ENCODE peak calls at places on chromosomes 7 and 10, in four cellular contexts. G, D, I and J are unnamed samples.

GRCh38 chr7:27205325-27206280 is 5.7 kb upstream of the HOXA13 start:
- DNase-seq in I (no peak), G (peak), D (no peak), J (no peak)

GRCh38 chr10:33459597-33459996 is 125.1 kb upstream of the NRP1 start:
- DNase-seq in D (peak), G (no peak), I (no peak), J (no peak)

GRCh38 chr10:68562666-68563522 is 2.8 kb downstream of the TET1 start:
- DNase-seq in D (peak), G (peak), I (peak), J (no peak)

GRCh38 chr7:111184960-111185359 is 94.0 kb downstream of the LRRN3 start:
- DNase-seq in I (no peak), G (no peak), D (no peak), J (no peak)

GRCh38 chr7:152313879-152314604 is 121.8 kb downstream of the KMT2C start:
- DNase-seq in I (no peak), D (peak), G (no peak), J (no peak)

GRCh38 chr10:123991622-123992570 is 100.3 kb upstream of the CPXM2 start:
- DNase-seq in D (no peak), I (no peak), G (no peak), J (no peak)

GRCh38 chr10:66307826-66308225 is 618.0 kb upstream of the LRRTM3 start:
- DNase-seq in D (no peak), I (no peak), G (no peak), J (no peak)

GRCh38 chr10:67609996-67610793 is 85.8 kb downstream of the CTNNA3 start:
- DNase-seq in I (no peak), D (peak), G (peak), J (no peak)

GRCh38 chr10:11581213-11581612 is 30.2 kb downstream of the USP6NL start:
- DNase-seq in I (no peak), D (peak), G (no peak), J (no peak)

GRCh38 chr10:98028168-98028770 is 2.2 kb downstream of the CRTAC1 start:
- DNase-seq in G (peak), I (peak), D (peak), J (peak)

GRCh38 chr10:5817322-5818047 is 4.3 kb upstream of the GDI2 start:
- DNase-seq in I (no peak), G (no peak), D (no peak), J (peak)

GRCh38 chr7:128035712-128036111 is 4.5 kb upstream of the LRRC4 start:
- DNase-seq in G (peak), D (peak), I (no peak), J (no peak)

GRCh38 chr7:134996097-134996550 is 9.8 kb downstream of the AGBL3 start:
- DNase-seq in G (no peak), I (no peak), D (peak), J (peak)

GRCh38 chr10:12348341-12348869 is 942 bp upstream of the CAMK1D start:
- DNase-seq in D (no peak), G (no peak), I (no peak), J (no peak)

GRCh38 chr7:26857534-26858228 is 6.7 kb downstream of the SKAP2 start:
- DNase-seq in D (no peak), G (peak), I (peak), J (no peak)

GRCh38 chr7:85004402-85004801 is 182.5 kb downstream of the SEMA3D start:
- DNase-seq in D (no peak), I (no peak), G (no peak), J (no peak)

GRCh38 chr7:159076340-159076739 is 68.3 kb downstream of the VIPR2 start:
- DNase-seq in D (no peak), G (no peak), I (no peak), J (no peak)

GRCh38 chr10:127047878-127048238 is 142.6 kb downstream of the DOCK1 start:
- DNase-seq in G (no peak), I (no peak), D (no peak), J (no peak)

GRCh38 chr7:66095010-66095409 is 19.4 kb downstream of the ASL start:
- DNase-seq in D (no peak), G (no peak), I (no peak), J (no peak)

GRCh38 chr10:100826983-100827818 is 81.8 kb downstream of the PAX2 start:
- DNase-seq in G (peak), D (no peak), I (no peak), J (peak)

GRCh38 chr7:4523219-4523618 is 158.9 kb upstream of the FOXK1 start:
- DNase-seq in I (no peak), G (no peak), D (no peak), J (no peak)

GRCh38 chr10:89470628-89471027 is 56.3 kb downstream of the IFIT5 start:
- DNase-seq in G (no peak), I (no peak), D (no peak), J (no peak)

GRCh38 chr10:98382691-98383101 is 32.3 kb downstream of the PYROXD2 start:
- DNase-seq in I (no peak), G (no peak), D (no peak), J (no peak)

GRCh38 chr7:123747620-123748141 is 1.1 kb downstream of the WASL start:
- DNase-seq in I (peak), G (peak), D (peak), J (peak)

GRCh38 chr7:47816647-47817046 is 131.6 kb downstream of the PKD1L1 start:
- DNase-seq in I (no peak), G (no peak), D (peak), J (no peak)

GRCh38 chr7:138254444-138254843 is 178.2 kb downstream of the AKR1D1 start:
- DNase-seq in G (no peak), D (no peak), I (no peak), J (no peak)

GRCh38 chr10:48523212-48523819 is 81.6 kb downstream of the ARHGAP22 start:
- DNase-seq in I (peak), D (peak), G (peak), J (no peak)

GRCh38 chr7:18153183-18153748 is 125.6 kb upstream of the PRPS1L1 start:
- DNase-seq in I (no peak), G (no peak), D (no peak), J (no peak)

GRCh38 chr7:135801877-135802276 is 53.3 kb upstream of the FAM180A start:
- DNase-seq in D (no peak), G (no peak), I (no peak), J (no peak)

GRCh38 chr7:77940647-77941046 is 142.1 kb downstream of the PHTF2 start:
- DNase-seq in D (peak), G (peak), I (peak), J (peak)

GRCh38 chr10:123995461-123996131 is 97.8 kb downstream of the CHST15 start:
- DNase-seq in D (peak), I (peak), G (peak), J (peak)

GRCh38 chr7:127821146-127821545 is 169.2 kb downstream of the SND1 start:
- DNase-seq in I (no peak), G (no peak), D (no peak), J (no peak)

GRCh38 chr10:63137306-63137705 is 4.2 kb downstream of the NRBF2 start:
- DNase-seq in I (no peak), D (no peak), G (no peak), J (peak)

GRCh38 chr10:97025613-97026242 is 160.0 kb downstream of the SLIT1 start:
- DNase-seq in D (peak), I (peak), G (peak), J (peak)

GRCh38 chr10:45008524-45009161 is 7.9 kb downstream of the ZNF22 start:
- DNase-seq in I (peak), D (peak), G (peak), J (peak)

DNA sequence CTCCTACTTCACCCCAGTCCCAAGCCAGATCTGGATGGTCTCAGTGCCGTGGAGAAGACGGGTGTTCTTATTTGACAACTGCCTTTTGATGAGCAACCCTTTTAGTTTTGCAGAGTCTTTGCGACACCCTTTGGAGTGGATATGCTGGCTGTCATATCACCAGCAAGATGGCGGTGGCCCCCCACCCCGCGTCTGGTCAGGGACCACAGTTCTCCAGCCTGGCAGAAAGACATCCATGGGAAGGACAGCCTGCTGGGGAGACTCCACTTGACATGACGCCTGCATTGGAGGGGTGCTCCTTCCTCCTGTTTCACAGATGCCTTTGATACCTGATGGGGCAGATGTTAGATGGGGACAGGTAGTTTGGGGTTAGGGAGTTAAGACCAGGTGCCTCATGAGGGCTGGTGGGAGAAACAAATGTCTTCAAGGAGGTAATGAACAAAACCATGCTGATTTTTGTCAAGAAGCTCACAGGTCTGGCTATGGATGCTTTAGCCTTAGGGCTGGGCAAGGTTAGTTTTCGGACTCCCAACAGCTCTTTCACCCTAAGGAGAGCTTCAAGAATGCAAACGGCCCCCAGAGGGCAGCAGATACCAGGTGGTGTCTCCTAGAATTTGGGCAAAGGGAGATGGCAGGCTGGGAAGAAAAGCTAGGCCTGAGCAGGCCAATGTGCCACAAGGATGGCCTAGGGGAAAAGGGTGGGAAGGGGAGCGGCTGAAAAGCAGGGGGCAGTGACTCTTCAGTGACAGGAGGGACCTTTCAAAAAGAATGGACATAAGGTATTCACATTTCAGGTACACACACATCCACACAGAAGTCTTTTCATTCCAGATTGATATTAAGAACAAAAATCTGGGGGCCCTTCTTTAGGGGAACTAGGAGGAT is 95.2 kb downstream of the CLEC2L start:
- DNase-seq in G (peak), I (peak), D (peak), J (peak)
- TF ChIP-seq CTCF in G (peak), I (peak), D (peak), J (peak)

GRCh38 chr7:23468721-23469149 is 1.6 kb downstream of the IGF2BP3 start:
- DNase-seq in G (peak), D (peak), I (peak), J (peak)

GRCh38 chr7:23467281-23467680 is 3.0 kb downstream of the IGF2BP3 start:
- DNase-seq in I (no peak), G (peak), D (peak), J (no peak)

GRCh38 chr7:23458044-23458443 is 12.2 kb downstream of the IGF2BP3 start:
- DNase-seq in D (no peak), I (no peak), G (no peak), J (no peak)

GRCh38 chr7:23467731-23468720 is 2.3 kb downstream of the IGF2BP3 start:
- DNase-seq in D (peak), I (peak), G (peak), J (peak)

DNA sequence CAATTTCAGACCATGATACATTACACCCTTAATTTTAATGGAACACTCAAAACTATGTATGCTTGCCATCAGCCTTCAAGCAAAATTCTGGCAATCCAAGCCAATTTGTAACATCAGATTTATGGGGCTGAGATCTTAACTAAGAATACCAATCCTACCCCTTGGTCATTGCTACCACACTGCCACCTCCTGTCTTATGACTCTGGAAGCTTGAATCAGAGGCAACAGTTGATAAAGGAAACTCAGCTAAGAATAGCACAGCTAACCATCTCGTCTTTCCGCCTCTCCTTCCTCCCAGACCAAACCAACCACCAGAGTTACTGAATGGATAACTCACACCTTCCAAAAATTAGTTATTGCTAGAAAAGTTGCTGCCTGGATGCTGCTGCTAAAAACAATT is 7.4 kb downstream of the IGF2BP3 start:
- DNase-seq in D (peak), I (peak), G (no peak), J (peak)
- TF ChIP-seq CTCF in D (peak), I (no peak), G (peak), J (no peak)

GRCh38 chr7:875051-875450 is 1.3 kb upstream of the GET4 start:
- DNase-seq in I (no peak), G (peak), D (no peak), J (no peak)
- TF ChIP-seq CTCF in I (no peak), G (no peak), D (no peak), J (no peak)

DNA sequence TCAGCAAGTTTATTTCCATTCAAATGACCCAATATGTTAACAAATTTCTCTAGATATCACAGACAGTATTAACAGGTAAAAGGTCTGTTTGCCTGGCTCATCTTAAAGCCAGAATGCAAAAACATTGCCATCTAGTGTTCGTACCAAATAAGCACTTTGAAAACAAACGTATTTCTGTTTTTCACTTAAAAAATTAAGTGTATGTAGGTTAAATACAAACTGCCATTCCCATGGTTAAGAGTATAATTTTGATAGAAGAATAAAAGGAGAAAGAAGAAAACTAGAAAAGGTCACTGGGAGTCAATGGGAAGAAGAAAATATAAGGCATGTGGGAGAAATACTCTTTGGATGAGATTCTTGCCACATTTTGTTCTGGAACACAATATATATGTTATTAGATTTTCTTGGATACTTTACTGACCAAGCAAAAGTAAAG is 51.0 kb downstream of the ORC5 start:
- DNase-seq in I (no peak), G (peak), D (peak), J (no peak)
- TF ChIP-seq CTCF in I (peak), G (peak), D (peak), J (peak)

GRCh38 chr10:91313761-91314520 is 93.5 kb downstream of the PCGF5 start:
- DNase-seq in I (no peak), G (no peak), D (peak), J (no peak)
- TF ChIP-seq CTCF in I (no peak), G (no peak), D (no peak), J (no peak)

DNA sequence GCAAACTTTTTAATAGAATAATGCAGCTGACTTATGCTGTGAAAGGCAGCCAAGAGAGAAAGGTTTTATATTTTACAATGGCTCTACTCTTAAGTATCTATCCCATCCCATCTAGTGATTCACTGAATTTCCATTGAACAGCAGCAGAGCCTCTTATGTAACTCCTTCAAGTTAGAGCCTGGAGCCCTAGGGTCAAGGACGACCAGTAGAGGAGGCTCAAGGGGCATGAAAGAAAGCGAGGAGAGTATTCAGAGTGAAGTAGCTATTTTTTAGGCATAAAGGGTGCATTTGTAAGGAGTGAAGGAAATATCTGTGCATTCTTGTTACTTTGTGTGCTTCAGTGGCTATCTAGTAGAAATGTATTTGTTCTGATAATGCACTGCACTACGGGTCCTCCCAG is 180.2 kb upstream of the TPK1 start:
- DNase-seq in G (peak), I (no peak), D (no peak), J (no peak)
- TF ChIP-seq CTCF in G (peak), I (no peak), D (no peak), J (no peak)

GRCh38 chr7:107233174-107233573 is 64.4 kb downstream of the HBP1 start:
- DNase-seq in D (no peak), I (no peak), G (no peak), J (no peak)
- TF ChIP-seq CTCF in D (no peak), I (no peak), G (no peak), J (no peak)

GRCh38 chr7:75756340-75757297 is 15.4 kb downstream of the CCL26 start:
- DNase-seq in I (peak), D (peak), G (peak), J (no peak)
- TF ChIP-seq CTCF in I (peak), D (peak), G (peak), J (peak)